ENCODE peak calls at places on chromosome 5, in four cellular contexts. G, N, D and W are unnamed samples.

GRCh38 chr5:143140492-143141231 is 262.8 kb downstream of the NR3C1 start:
- DNase-seq in G (no peak), N (no peak), D (no peak), W (no peak)

GRCh38 chr5:66440202-66440680 is 156.0 kb upstream of the MAST4 start:
- DNase-seq in G (no peak), N (no peak), D (no peak), W (no peak)

GRCh38 chr5:152097128-152097527 is 172.5 kb upstream of the GLRA1 start:
- DNase-seq in G (no peak), N (no peak), D (no peak), W (no peak)

GRCh38 chr5:64015824-64016223 is 53.6 kb upstream of the HTR1A start:
- DNase-seq in G (no peak), N (no peak), D (no peak), W (no peak)

GRCh38 chr5:14265574-14265973 is 122.4 kb downstream of the TRIO start:
- DNase-seq in G (peak), N (no peak), D (no peak), W (no peak)

GRCh38 chr5:171954721-171955120 is 51.7 kb downstream of the FBXW11 start:
- DNase-seq in G (no peak), N (no peak), D (no peak), W (no peak)

GRCh38 chr5:67165524-67166459 is 30.8 kb downstream of the CD180 start:
- DNase-seq in G (no peak), N (no peak), D (peak), W (peak)

GRCh38 chr5:96431376-96432244 is 1.4 kb downstream of the PCSK1 start:
- DNase-seq in G (no peak), N (no peak), D (peak), W (peak)

GRCh38 chr5:77423022-77423750 is 68.9 kb downstream of the WDR41 start:
- DNase-seq in G (no peak), N (no peak), D (no peak), W (no peak)

GRCh38 chr5:179495906-179496455 is 54.4 kb upstream of the RUFY1 start:
- DNase-seq in G (no peak), N (no peak), D (no peak), W (no peak)

GRCh38 chr5:81718300-81718699 is 32.6 kb downstream of the SSBP2 start:
- DNase-seq in G (no peak), N (no peak), D (no peak), W (peak)

GRCh38 chr5:4189317-4189716 is 593.7 kb downstream of the IRX1 start:
- DNase-seq in G (no peak), N (no peak), D (no peak), W (no peak)

GRCh38 chr5:121188849-121189248 is 662.8 kb upstream of the FTMT start:
- DNase-seq in G (no peak), N (no peak), D (no peak), W (no peak)

GRCh38 chr5:179858586-179859427 is at the start of gene MRNIP:
- DNase-seq in G (peak), N (peak), D (peak), W (peak)

GRCh38 chr5:77366717-77367500 is 125.2 kb downstream of the WDR41 start:
- DNase-seq in G (peak), N (no peak), D (no peak), W (no peak)

GRCh38 chr5:68088302-68088701 is 127.3 kb upstream of the PIK3R1 start:
- DNase-seq in G (no peak), N (no peak), D (no peak), W (no peak)

GRCh38 chr5:78985407-78986223 is 505 bp upstream of the ARSB start:
- DNase-seq in G (peak), N (no peak), D (no peak), W (no peak)

GRCh38 chr5:126610163-126610562 is 9.4 kb downstream of the PHAX start:
- DNase-seq in G (no peak), N (no peak), D (no peak), W (no peak)

GRCh38 chr5:126610616-126611015 is 9.9 kb downstream of the PHAX start:
- DNase-seq in G (no peak), N (no peak), D (peak), W (no peak)

GRCh38 chr5:126614189-126614588 is 13.4 kb downstream of the PHAX start:
- DNase-seq in G (no peak), N (no peak), D (peak), W (no peak)

GRCh38 chr5:126619781-126620180 is 19.0 kb downstream of the PHAX start:
- DNase-seq in G (no peak), N (no peak), D (no peak), W (no peak)

DNA sequence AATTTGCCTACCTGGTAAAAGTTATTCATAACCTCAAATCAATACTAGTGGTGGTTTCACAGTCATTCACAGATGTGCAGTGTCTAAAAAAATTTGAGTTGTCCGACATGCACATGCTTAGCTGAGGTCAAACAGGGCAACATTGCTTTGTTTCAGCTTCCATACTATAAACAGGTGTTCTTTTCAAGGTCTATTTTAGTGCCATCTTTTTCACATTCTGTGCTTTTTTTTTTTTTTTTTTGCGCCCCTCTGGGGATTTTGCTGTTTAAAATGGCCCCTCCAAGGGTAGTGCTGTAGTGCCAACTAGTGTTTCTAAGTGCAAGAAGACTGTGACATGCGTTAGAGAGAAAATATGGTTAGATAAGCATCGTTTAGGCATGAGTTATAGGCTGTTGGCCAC is 14.5 kb downstream of the PHAX start:
- DNase-seq in G (no peak), N (peak), D (no peak), W (no peak)
- TF ChIP-seq HDAC6 in G (no peak), N (no peak), D (no peak), W (no peak)

DNA sequence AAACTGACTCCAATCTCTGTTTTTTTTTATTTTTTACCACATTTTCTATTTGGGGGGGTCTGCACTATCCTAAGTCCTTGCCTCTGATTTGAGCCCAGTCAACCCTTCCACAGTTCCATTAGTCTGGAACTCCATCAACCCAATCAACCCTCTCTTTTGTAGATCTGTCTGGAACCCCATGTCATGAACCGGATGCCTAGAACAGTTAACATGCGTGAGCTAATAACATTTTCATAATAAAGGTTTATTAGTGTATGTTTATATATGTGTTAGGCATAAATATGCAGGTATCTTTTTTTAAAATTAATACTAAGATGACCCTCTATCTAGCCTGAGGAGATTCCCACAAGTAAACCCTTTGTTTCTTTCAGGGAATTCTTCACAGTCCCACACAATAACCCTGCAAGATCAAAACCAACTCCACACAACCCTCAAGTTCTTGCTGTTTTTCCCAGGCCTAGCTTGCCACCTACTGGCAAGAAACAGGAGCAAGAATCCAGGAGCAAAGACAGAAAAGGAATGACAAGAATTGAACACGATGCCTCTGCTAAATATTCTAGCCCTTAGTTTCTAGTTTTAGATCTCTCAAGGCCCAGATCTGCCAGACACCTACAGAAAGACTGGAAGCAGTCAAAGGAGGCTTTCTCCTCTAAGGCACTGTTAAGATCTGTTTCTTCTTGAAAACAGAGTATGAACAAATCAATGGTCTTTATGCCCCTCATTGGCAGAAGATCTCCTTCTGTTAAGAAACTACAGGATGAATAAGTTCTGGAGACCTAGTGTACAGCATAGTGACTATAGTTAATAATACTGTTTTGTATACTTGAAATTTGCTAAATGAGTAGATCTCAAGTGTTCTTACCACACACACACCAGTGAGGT is 100.4 kb downstream of the TRIM36 start:
- DNase-seq in G (peak), N (peak), D (peak), W (peak)
- TF ChIP-seq HDAC6 in G (no peak), N (no peak), D (no peak), W (no peak)

DNA sequence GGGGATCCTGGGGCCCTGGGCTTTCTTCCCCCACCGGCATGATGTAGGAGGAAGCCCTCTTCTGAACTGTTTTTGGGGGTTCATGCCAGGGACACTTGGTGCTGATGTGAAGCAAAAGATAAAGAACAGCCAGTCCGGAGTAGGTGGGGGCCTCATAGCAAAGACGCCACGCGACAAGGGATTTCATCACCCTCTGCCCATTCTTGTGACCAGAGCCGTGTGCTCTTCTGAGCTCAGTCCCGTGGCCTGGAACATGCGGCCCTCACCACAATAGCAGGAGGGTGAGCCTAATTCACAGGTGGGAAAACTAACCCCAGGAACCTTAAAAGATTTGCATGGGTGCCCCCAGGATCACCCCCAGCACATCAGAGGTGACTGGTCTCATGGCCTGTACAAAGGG is 225.9 kb downstream of the HSPA4 start:
- DNase-seq in G (no peak), N (no peak), D (no peak), W (no peak)
- TF ChIP-seq HDAC6 in G (no peak), N (no peak), D (no peak), W (no peak)

DNA sequence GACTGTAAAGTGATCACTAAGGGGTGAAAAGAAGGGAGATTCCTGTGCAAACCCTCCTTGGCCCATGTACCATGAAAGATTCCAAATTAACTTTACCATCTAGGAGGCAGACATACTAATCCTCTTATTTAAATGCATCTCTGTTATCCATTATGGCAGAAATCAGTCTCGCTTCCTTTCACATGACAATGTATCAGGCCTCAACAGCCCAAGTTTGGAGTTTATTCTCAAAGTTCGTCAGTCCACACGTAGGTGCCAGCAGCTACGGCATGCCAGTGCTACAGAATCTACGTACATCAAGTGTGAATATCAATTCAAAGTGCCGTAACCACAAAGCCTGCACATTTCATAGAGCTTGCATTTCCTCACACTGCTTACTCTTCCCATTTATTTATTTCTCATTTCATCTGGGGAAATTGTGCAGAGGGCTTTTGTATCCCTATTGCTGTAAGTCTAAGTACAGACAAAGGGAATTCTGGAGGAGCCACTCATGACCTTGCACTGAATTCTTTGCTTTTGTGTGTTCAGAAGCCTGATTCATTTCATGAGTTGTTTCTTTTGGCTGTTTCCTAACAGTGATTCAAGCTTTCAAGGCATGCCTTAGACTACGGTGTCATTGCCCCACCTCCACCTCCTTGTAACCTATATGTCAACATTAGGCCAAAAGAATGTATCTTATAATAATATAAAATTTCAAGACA is 10.0 kb downstream of the ENC1 start:
- DNase-seq in G (no peak), N (no peak), D (no peak), W (no peak)
- TF ChIP-seq HDAC6 in G (no peak), N (no peak), D (no peak), W (no peak)

GRCh38 chr5:124888050-124888506 is 141.6 kb upstream of the ZNF608 start:
- DNase-seq in G (peak), N (no peak), D (no peak), W (no peak)
- TF ChIP-seq HDAC6 in G (no peak), N (no peak), D (no peak), W (no peak)

DNA sequence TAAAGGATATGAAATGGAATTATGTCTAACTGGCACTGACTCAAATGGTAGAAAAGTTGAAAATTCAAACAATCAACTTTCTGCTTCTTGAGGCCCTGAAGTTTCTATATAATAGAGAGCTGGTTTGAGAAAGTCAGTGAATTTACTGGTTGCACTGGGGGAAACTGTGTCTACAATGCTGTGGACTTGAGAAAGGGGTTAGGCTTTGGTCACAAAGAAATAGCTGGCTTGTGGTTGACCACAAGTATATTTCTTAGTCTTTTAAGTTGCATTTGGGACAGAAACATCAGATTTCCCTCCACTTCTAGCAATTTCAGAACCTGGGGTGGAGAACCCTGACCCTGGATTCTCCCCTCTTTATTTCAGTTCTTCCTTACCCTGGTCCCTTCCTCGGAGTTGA is 192.6 kb upstream of the ACTBL2 start:
- DNase-seq in G (no peak), N (no peak), D (no peak), W (no peak)
- TF ChIP-seq HDAC6 in G (no peak), N (no peak), D (no peak), W (no peak)

DNA sequence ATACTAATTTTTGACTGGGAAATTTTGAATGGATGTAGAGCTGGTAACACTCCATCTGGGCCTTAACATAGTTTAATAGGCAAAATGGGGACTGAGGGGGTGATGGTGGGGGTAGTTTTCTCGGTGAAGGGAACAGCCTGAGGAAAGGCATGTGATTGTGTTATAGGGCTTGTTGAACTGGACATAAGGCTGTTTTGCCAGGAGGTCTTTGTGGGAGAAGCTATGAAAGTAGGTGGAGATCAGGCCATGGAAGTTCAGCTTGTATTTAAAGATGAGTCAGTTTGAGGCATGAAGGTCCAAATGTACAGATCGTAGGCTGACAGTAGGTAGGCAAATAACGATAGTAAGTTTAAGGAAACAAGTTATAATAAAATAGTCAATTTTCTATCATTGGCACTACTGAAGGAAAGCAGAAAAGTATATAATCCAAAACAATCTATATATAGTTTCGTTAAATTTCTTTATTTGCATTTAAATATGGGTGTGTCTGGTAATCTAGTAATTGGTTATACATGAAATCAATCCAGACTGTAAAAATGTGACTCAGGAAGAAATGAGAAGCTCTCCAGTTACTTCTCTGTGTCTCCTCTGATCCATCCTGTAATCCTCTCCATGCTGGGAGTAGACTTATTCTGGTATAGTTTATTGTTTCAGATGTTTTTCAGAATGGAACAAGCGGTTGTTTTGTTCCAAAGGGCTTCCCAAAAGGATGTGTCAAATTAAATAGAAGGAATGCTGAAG is 2.8 kb downstream of the CSNK1G3 start:
- DNase-seq in G (peak), N (no peak), D (no peak), W (no peak)
- TF ChIP-seq HDAC6 in G (no peak), N (no peak), D (no peak), W (no peak)

DNA sequence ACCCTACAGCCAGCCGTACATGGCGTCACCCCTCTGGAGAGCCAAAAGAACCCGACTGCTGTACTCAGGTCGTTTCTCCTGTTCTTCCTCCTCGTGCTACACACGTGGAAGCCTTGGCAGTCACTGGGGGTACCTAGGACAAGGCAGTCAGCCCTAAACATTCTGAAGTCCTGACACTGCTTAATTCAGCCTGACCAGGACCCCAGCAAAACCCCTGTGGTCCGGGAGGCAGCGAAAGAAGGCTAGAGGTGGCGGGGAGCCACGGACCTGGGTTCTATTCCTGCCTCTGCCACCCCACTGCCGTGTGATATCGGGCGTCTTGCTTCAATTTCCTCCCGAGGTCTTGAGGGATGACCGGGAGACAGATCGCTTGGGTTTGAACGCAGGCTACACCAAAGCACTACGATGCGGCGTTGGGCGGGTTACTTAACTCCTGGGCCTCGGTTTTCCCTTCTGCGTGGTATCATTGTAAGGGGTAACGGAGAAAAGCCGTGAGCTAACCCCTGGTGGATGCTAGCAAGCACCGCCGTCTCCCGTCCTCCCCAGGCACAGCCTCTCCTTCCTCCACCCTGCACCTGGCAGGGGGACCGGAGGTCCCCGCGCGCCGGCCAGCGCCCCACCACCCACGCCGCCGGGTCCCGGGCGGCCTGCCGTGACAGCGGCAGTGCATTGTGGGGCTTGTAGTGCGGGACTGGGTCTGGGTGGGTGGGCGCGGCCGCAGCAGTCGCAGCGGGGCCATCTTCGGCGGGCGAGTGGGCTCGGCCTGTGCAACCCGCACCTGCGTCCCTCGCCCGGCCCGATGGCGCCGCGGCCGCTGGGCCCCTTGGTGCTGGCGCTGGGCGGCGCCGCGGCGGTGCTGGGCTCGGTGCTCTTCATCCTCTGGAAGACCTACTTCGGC is at the start of gene ARL10:
- DNase-seq in G (no peak), N (no peak), D (peak), W (no peak)
- TF ChIP-seq HDAC6 in G (no peak), N (no peak), D (no peak), W (no peak)